ENCODE peak calls at places on chromosomes 5 and 9, in eight cellular contexts. U is cardiac septum; J is WTC11; K is progenitor cell of endocrine pancreas; V is LoVo; S is glomerular endothelial cell; D is NCI-H2081; W is effector memory CD8-positive, alpha-beta T cell. B is an unnamed sample.

GRCh38 chr5:67773439-67773988 is 442.0 kb upstream of the PIK3R1 start:
- DNase-seq in U (no peak), J (no peak), K (no peak), V (peak), S (no peak), D (no peak), W (no peak), B (peak)

GRCh38 chr5:9015250-9015936 is 530.5 kb downstream of the SEMA5A start:
- DNase-seq in U (no peak), J (no peak), K (no peak), V (no peak), S (no peak), D (no peak), W (no peak), B (no peak)

GRCh38 chr5:143235423-143235822 is 168.1 kb downstream of the NR3C1 start:
- DNase-seq in U (no peak), J (no peak), K (no peak), V (no peak), S (no peak), D (no peak), W (no peak), B (peak)

GRCh38 chr5:93273176-93273575 is 307.8 kb downstream of the NR2F1-AS1 start:
- DNase-seq in U (no peak), J (no peak), K (no peak), V (no peak), S (no peak), D (no peak), W (no peak), B (peak)

GRCh38 chr5:145189786-145190185 is 645.4 kb downstream of the PRELID2 start:
- DNase-seq in U (no peak), J (no peak), K (no peak), V (no peak), S (no peak), D (no peak), W (no peak), B (no peak)

GRCh38 chr5:90861843-90862586 is 303.4 kb downstream of the ADGRV1 start:
- DNase-seq in U (no peak), J (no peak), K (no peak), V (no peak), S (no peak), D (no peak), W (no peak), B (peak)

GRCh38 chr9:109248133-109248581 is 72.7 kb downstream of the EPB41L4B start:
- DNase-seq in U (no peak), J (no peak), K (no peak), V (no peak), S (no peak), D (no peak), W (no peak), B (no peak)

GRCh38 chr5:20959347-20959746 is 971.3 kb upstream of the CDH18 start:
- DNase-seq in U (no peak), J (no peak), K (no peak), V (no peak), S (no peak), D (no peak), W (no peak), B (no peak)

GRCh38 chr5:33489481-33490067 is 48.8 kb downstream of the TARS1 start:
- DNase-seq in U (no peak), J (no peak), K (no peak), V (no peak), S (no peak), D (no peak), W (no peak), B (no peak)

GRCh38 chr9:71758785-71759184 is 9.5 kb downstream of the CEMIP2 start:
- DNase-seq in U (no peak), J (no peak), K (no peak), V (peak), S (no peak), D (peak), W (no peak), B (peak)

GRCh38 chr5:55338092-55338613 is 30.4 kb downstream of the MTREX start:
- DNase-seq in U (no peak), J (no peak), K (no peak), V (no peak), S (no peak), D (no peak), W (no peak), B (no peak)

GRCh38 chr5:16791036-16791705 is 144.9 kb downstream of the MYO10 start:
- DNase-seq in U (no peak), J (no peak), K (no peak), V (peak), S (peak), D (peak), W (no peak), B (peak)

GRCh38 chr5:170482511-170482910 is 21.3 kb upstream of the KCNIP1 start:
- DNase-seq in U (no peak), J (no peak), K (no peak), V (no peak), S (no peak), D (no peak), W (no peak), B (no peak)

GRCh38 chr9:129954868-129955550 is 88.0 kb downstream of the FNBP1 start:
- DNase-seq in U (no peak), J (no peak), K (no peak), V (no peak), S (no peak), D (no peak), W (no peak), B (no peak)

GRCh38 chr5:180271205-180271604 is 20.7 kb downstream of the MAPK9 start:
- DNase-seq in U (no peak), J (no peak), K (no peak), V (no peak), S (no peak), D (no peak), W (no peak), B (no peak)

B was measured in epithelial cell of esophagus.